ENCODE peak calls at places on chromosomes 11 and 22, in five cellular contexts. J is neuronal stem cell, A is tibial nerve, G is Peyer's patch, L is kidney. C is an unnamed sample. For H3K9me3, the result is how much of the 10 kb centered on the place peaks cover.

GRCh38 chr11:116596346-116597260 is 176.2 kb downstream of the BUD13 start:
- DNase-seq in A (no peak), J (no peak), G (peak), L (no peak), C (no peak)

GRCh38 chr11:65325435-65325834 is 8.2 kb upstream of the DPF2 start:
- DNase-seq in J (no peak), L (no peak), A (no peak), G (no peak), C (no peak)

GRCh38 chr11:128501008-128501407 is 86.3 kb downstream of the ETS1 start:
- DNase-seq in A (no peak), J (no peak), G (no peak), L (no peak), C (no peak)

GRCh38 chr11:132379540-132379939 is 1009.1 kb downstream of the NTM start:
- DNase-seq in G (no peak), A (no peak), L (no peak), J (no peak), C (no peak)

GRCh38 chr11:9675691-9676090 is 11.8 kb downstream of the SWAP70 start:
- DNase-seq in J (no peak), G (no peak), A (no peak), L (no peak), C (no peak)

GRCh38 chr11:120398184-120398583 is 62.0 kb downstream of the ARHGEF12 start:
- DNase-seq in L (no peak), G (no peak), J (no peak), A (no peak), C (no peak)

GRCh38 chr11:107257660-107258059 is 200.0 kb downstream of the CWF19L2 start:
- DNase-seq in J (no peak), G (no peak), L (no peak), A (no peak), C (no peak)

GRCh38 chr22:47046411-47047065 is 284.1 kb downstream of the TBC1D22A start:
- DNase-seq in L (peak), G (no peak), J (no peak), A (no peak), C (no peak)

GRCh38 chr11:57163160-57163868 is 18.4 kb upstream of the LRRC55 start:
- DNase-seq in A (no peak), L (no peak), G (no peak), J (no peak), C (no peak)

GRCh38 chr22:19478086-19478392 is 954 bp downstream of the UFD1 start:
- DNase-seq in J (no peak), A (no peak), L (no peak), G (no peak), C (no peak)

GRCh38 chr11:68331338-68331947 is 19.1 kb downstream of the LRP5 start:
- DNase-seq in G (no peak), A (no peak), L (no peak), J (no peak), C (no peak)

GRCh38 chr22:49983148-49984042 is 22.8 kb downstream of the PIM3 start:
- DNase-seq in J (no peak), G (peak), A (no peak), L (peak), C (no peak)

GRCh38 chr11:3189886-3190583 is 24.9 kb upstream of the OSBPL5 start:
- DNase-seq in J (no peak), L (no peak), G (no peak), A (no peak), C (no peak)

GRCh38 chr11:129533395-129533794 is 157.7 kb downstream of the BARX2 start:
- DNase-seq in L (no peak), A (no peak), J (no peak), G (no peak), C (no peak)

GRCh38 chr11:128451651-128452470 is 135.5 kb downstream of the ETS1 start:
- DNase-seq in L (peak), J (no peak), G (peak), A (peak), C (no peak)

GRCh38 chr11:64900263-64900678 is 16.7 kb downstream of the ATG2A start:
- DNase-seq in J (no peak), A (no peak), L (peak), G (no peak), C (peak)

GRCh38 chr22:44109417-44109816 is 71.3 kb upstream of the PARVG start:
- DNase-seq in L (peak), J (no peak), G (no peak), A (no peak), C (no peak)

GRCh38 chr22:46622081-46622521 is 1.9 kb downstream of the GRAMD4 start:
- DNase-seq in A (no peak), J (no peak), L (peak), G (no peak), C (no peak)

DNA sequence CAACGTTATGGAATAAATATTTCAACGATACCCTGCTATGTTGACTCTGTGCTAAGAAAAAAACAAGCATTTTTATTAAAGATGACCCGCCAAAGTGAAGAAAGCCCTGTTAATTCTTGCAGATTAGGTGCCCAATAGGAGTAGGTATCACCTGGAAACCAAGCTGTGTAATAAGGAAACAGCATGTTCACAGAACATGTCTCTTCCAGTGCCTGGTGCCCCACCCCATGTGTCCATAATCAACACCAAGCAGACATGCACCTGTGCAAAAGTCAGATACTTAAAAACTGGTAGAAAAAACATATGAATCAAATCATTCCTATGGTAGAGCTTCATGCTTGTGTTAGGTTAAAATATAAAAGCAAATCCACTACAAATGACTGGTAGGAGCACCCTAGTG is 327.1 kb downstream of the SHANK2 start:
- DNase-seq in A (no peak), G (no peak), J (no peak), L (no peak), C (no peak)
- H3K9me3 ChIP-seq in A (half or more), G (under half), J (under half), L (under half), C (under half)

GRCh38 chr22:16562711-16563554 is 29.7 kb downstream of the CCT8L2 start:
- DNase-seq in G (no peak), A (no peak), L (no peak), J (no peak), C (no peak)
- H3K9me3 ChIP-seq in G (under half), A (under half), L (under half), J (under half), C (under half)

DNA sequence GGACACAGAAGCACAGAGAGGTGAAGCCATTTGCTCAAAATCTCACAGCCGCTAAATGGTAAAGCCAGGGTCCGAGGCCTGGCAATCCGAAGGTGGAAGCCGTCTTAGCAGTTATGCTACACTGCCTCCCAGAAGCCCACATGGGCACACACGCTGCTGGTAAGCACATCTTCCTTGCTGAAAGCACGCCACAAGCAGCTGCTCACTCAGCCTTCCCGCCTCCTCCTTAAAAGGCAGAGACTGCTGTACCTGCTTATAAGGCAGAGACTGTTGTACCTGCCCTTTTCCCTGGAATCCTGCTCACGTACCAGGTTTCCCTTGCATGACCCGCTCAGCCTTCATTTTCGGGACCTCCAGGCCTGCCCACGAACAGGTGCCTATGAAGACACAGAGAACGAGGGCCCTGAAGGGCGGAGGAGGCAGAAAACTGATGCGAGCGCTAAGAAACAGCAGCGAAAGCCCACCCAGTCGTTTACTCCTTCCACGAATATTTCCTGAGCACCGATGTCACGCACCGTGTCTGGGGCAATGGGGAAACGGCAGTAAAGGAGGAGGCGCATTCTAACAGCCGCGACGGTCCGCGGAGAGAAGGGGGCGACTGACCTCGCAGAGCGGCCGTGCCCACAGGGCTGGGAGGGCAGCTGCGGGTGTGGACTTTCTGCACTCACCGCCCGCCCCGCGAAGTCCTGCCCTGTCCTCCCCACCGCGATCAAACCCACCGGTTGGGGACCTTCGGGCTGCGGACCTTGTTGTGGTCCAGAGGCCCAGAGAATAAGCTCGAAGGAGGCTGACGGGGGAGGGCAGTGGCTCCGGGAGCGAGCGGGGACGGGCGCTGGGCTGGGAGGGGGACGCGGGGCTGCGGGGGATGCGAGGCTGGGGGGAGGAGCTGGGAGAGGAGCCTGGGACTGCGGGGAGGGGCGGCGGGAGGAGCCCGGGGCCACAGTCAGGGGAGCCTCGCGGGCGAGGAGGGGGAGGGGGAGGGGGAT is 12.9 kb downstream of the SPATA19 start:
- DNase-seq in A (no peak), G (no peak), L (no peak), J (no peak), C (no peak)
- H3K9me3 ChIP-seq in A (under half), G (under half), L (under half), J (under half), C (under half)

DNA sequence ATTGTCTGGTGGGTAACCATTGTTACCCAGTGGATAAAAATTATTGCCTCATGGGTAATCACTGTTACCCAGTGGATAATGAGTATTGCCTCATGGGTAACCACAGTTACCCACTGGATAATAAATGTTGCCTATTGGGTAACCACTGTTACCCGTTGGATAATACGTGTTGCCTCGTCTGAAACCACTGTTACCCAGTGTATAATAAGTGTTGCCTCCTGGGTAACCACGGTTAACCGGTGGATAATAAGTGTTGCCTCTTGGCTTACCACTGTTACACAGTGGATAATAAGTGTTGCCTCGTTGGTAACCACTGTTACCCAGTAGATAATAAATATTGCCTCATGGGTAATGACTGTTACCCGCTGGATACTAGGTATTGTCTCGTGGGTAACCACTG is 20.9 kb upstream of the NXPE4 start:
- DNase-seq in A (no peak), J (no peak), G (no peak), L (no peak), C (no peak)
- H3K9me3 ChIP-seq in A (under half), J (under half), G (under half), L (under half), C (under half)

GRCh38 chr22:48869161-48869560 is 958.5 kb downstream of the BRD1 start:
- DNase-seq in G (peak), J (no peak), A (no peak), L (peak), C (no peak)

GRCh38 chr22:48870436-48870835 is 957.2 kb downstream of the BRD1 start:
- DNase-seq in G (peak), L (peak), A (no peak), J (no peak), C (no peak)

GRCh38 chr22:48872271-48873260 is 955.1 kb downstream of the BRD1 start:
- DNase-seq in A (no peak), L (peak), G (peak), J (no peak), C (no peak)

GRCh38 chr22:48869788-48870187 is 957.9 kb downstream of the BRD1 start:
- DNase-seq in L (no peak), A (no peak), G (no peak), J (no peak), C (no peak)

DNA sequence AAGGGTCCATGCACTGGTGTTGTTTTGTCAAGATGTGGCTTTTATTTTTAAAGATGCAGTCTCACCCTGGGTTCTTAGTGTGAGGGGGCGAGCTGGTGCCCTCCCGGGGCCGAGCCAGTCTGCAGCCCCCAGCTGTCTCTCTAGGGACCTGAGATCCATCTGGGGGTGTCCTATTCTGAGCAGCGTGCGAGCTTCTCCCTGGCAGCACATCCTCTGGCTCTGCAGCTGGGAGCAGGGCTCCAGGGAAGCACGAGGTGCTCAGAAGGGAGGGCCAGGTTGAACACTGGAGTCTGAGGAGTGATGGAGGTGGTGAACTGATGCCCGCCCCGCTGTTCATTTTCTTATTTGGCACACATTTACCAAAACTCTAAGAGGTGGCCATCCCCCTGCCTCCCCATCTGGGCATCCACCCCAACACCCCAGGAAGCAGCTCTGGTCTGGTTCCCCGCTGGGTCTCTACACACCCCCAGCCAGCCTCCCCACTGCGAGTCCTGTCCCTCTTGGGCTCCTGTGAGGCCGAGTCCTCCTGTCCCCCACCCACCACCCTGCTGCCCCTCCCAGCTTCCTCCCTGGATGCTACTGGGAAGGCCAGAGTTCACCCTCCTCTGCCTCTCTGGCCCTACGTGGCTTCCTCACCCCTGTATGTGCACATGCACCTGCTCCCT is 956.4 kb downstream of the BRD1 start:
- DNase-seq in A (no peak), G (peak), J (no peak), L (peak), C (no peak)
- H3K9me3 ChIP-seq in A (under half), G (under half), J (under half), L (under half), C (under half)

DNA sequence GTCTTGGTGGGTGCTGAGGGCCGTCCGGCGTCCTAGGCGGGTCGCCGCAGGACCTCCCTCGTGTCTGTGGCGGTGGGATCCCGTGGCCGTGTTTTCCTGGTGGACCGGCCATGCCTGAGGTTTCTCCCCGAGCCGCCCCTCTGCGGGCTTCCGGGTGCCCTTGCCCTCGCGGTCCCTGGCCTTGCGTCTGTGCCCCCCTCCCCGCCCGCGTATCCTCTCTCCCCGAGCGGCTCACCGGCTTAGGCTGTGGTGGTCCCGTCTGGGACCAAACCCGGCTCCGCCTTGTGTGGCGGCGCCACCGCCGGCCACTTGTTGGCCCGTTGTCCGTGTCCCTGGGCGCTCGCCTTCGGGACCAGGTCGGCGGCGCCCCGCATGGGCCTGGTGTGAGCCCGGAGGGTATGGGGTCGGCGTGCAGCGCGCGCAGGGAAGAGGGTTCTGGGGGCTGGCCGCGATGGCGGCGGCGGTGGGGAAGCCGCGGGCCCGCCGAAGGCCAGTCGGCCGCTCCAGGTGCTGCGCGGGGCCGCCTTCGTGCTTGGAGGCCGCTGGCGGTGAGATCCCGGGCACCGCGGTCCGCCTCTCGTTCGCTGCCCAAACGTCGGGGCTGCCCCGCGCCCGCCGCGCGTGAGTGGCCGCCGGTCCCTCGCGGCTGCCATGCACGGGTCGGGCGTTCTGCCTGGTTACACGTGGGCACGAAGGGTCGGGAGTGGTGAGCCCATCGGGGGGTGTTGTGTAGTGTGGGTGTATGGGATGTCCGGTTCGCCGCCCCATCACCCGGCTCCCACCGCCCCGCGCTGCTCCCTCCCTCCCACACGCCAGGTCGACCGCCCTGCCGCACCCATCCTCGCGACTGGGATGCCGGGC is 3899.1 kb upstream of the OR11H1 start:
- DNase-seq in J (no peak), L (peak), G (no peak), A (no peak), C (no peak)
- H3K9me3 ChIP-seq in J (under half), L (under half), G (under half), A (half or more), C (under half)